ENCODE peak calls at places on chromosomes 11 and 22, in eight cellular contexts. W is HCT116, P is GM23248, R is GM23338, U is MM.1S, E is PC-3, V is OCI-LY7, D is PC-9. C is an unnamed sample. For H4K20me1 and H3K9me2, the result is how much of the 10 kb centered on the place peaks cover.

GRCh38 chr11:101600948-101601347 is 17.1 kb upstream of the TRPC6 start:
- DNase-seq in U (no peak), D (no peak), E (no peak), V (no peak), P (no peak), R (no peak), W (no peak), C (no peak)

GRCh38 chr22:30279389-30279788 is 9.9 kb downstream of the CASTOR1 start:
- DNase-seq in R (no peak), E (no peak), U (no peak), W (no peak), V (no peak), P (peak), D (no peak), C (no peak)

GRCh38 chr11:126499124-126499752 is 143.8 kb downstream of the ST3GAL4 start:
- DNase-seq in V (no peak), W (no peak), R (no peak), D (no peak), U (no peak), P (no peak), E (no peak), C (no peak)

GRCh38 chr22:19460036-19460435 is 12.5 kb upstream of the C22orf39 start:
- DNase-seq in P (no peak), D (no peak), V (no peak), W (no peak), U (no peak), E (no peak), R (no peak), C (no peak)

GRCh38 chr11:110883266-110883665 is 171.0 kb upstream of the ARHGAP20 start:
- DNase-seq in R (no peak), V (no peak), W (no peak), U (no peak), E (no peak), D (no peak), P (peak), C (no peak)

GRCh38 chr11:81497202-81497804 is 1236.4 kb downstream of the FAM181B start:
- DNase-seq in P (peak), W (peak), R (peak), U (peak), V (peak), D (peak), E (peak), C (peak)

GRCh38 chr11:17767301-17767885 is 32.8 kb downstream of the KCNC1 start:
- DNase-seq in V (peak), W (no peak), P (peak), D (no peak), R (no peak), E (no peak), U (no peak), C (peak)

GRCh38 chr11:6612816-6613136 is 760 bp upstream of the TAF10 start:
- DNase-seq in W (peak), U (no peak), E (no peak), P (no peak), D (no peak), V (no peak), R (peak), C (no peak)

GRCh38 chr11:12377824-12378593 is 638 bp downstream of the PARVA start:
- DNase-seq in P (peak), W (peak), D (peak), R (peak), E (peak), V (no peak), U (no peak), C (no peak)

GRCh38 chr11:48081151-48082010 is 101.0 kb downstream of the PTPRJ start:
- DNase-seq in E (no peak), U (no peak), R (no peak), V (peak), W (no peak), D (peak), P (peak), C (no peak)

GRCh38 chr11:55847453-55847852 is 8.9 kb downstream of the OR5D16 start:
- DNase-seq in E (no peak), D (no peak), R (no peak), U (no peak), W (no peak), V (no peak), P (no peak), C (no peak)

GRCh38 chr11:110287537-110287936 is 8.9 kb downstream of the RDX start:
- DNase-seq in D (no peak), W (no peak), U (peak), V (peak), R (no peak), P (no peak), E (no peak), C (no peak)

GRCh38 chr11:60905047-60905446 is 1.3 kb downstream of the PRPF19 start:
- DNase-seq in V (no peak), E (peak), U (no peak), D (no peak), P (peak), R (no peak), W (no peak), C (no peak)

GRCh38 chr11:14422052-14422813 is 63.2 kb upstream of the RRAS2 start:
- DNase-seq in E (peak), D (peak), R (peak), V (no peak), W (peak), U (no peak), P (peak), C (no peak)

GRCh38 chr11:125343732-125344131 is 152.3 kb downstream of the FEZ1 start:
- DNase-seq in V (no peak), R (peak), U (no peak), E (no peak), D (no peak), P (peak), W (no peak), C (no peak)

GRCh38 chr11:63490551-63491239 is at the start of gene PLAAT5:
- DNase-seq in U (no peak), D (no peak), P (peak), E (no peak), V (no peak), W (no peak), R (peak), C (no peak)

GRCh38 chr11:120392791-120393190 is 56.6 kb downstream of the ARHGEF12 start:
- DNase-seq in V (no peak), U (no peak), P (peak), R (no peak), E (peak), W (no peak), D (no peak), C (no peak)

GRCh38 chr22:25350551-25350971 is 131.1 kb downstream of the CRYBB2 start:
- DNase-seq in D (no peak), E (no peak), U (no peak), P (no peak), W (no peak), R (peak), V (no peak), C (no peak)

GRCh38 chr11:118113031-118113430 is 26.3 kb upstream of the SMIM35 start:
- DNase-seq in R (no peak), P (no peak), V (no peak), E (no peak), U (no peak), W (no peak), D (no peak), C (no peak)

GRCh38 chr11:35141538-35141937 is 2.6 kb downstream of the CD44 start:
- DNase-seq in R (no peak), P (peak), W (no peak), D (peak), E (peak), U (no peak), V (no peak), C (no peak)

GRCh38 chr22:42281284-42281683 is 10.8 kb upstream of the TCF20 start:
- DNase-seq in V (no peak), E (no peak), W (no peak), R (no peak), P (no peak), D (no peak), U (no peak), C (no peak)

GRCh38 chr22:42416671-42417230 is 15.5 kb downstream of the NFAM1 start:
- DNase-seq in V (no peak), E (no peak), W (no peak), D (no peak), U (no peak), R (no peak), P (no peak), C (no peak)

GRCh38 chr22:30894371-30894740 is 74.2 kb downstream of the MORC2 start:
- DNase-seq in E (no peak), P (no peak), V (no peak), U (no peak), W (no peak), R (peak), D (no peak), C (no peak)

GRCh38 chr11:61507962-61508824 is at the start of gene LRRC10B:
- DNase-seq in U (no peak), P (peak), R (peak), V (no peak), D (peak), E (no peak), W (peak), C (peak)

GRCh38 chr11:122721964-122722266 is 66.4 kb downstream of the UBASH3B start:
- DNase-seq in V (no peak), P (peak), U (no peak), R (no peak), W (peak), E (peak), D (peak), C (no peak)

GRCh38 chr11:357582-357981 is 11.7 kb upstream of the B4GALNT4 start:
- DNase-seq in P (no peak), R (no peak), W (no peak), E (no peak), D (no peak), V (no peak), U (no peak), C (no peak)

GRCh38 chr11:78419327-78419726 is 1.7 kb upstream of the GAB2 start:
- DNase-seq in U (no peak), P (peak), D (no peak), V (no peak), W (no peak), E (peak), R (no peak), C (no peak)

GRCh38 chr11:129943036-129943435 is 47.7 kb upstream of the NFRKB start:
- DNase-seq in P (no peak), E (peak), V (no peak), R (no peak), U (no peak), W (no peak), D (no peak), C (no peak)

GRCh38 chr11:96506953-96507354 is 117.1 kb downstream of the JRKL start:
- DNase-seq in W (no peak), D (no peak), V (no peak), E (no peak), U (no peak), R (peak), P (no peak), C (no peak)

GRCh38 chr11:113668255-113668654 is 37.9 kb downstream of the TMPRSS5 start:
- DNase-seq in D (no peak), U (no peak), V (no peak), E (peak), W (no peak), P (peak), R (no peak), C (no peak)

GRCh38 chr22:17891427-17892167 is 117.3 kb upstream of the BID start:
- DNase-seq in V (no peak), W (no peak), P (no peak), U (no peak), E (no peak), D (no peak), R (peak), C (no peak)

GRCh38 chr11:125262825-125263218 is 98.3 kb downstream of the PKNOX2 start:
- DNase-seq in R (no peak), V (no peak), W (no peak), U (no peak), E (no peak), D (no peak), P (peak), C (no peak)

GRCh38 chr11:44852159-44852707 is 98.5 kb downstream of the TP53I11 start:
- DNase-seq in R (no peak), E (peak), V (no peak), W (no peak), P (peak), D (no peak), U (no peak), C (no peak)

GRCh38 chr22:40553014-40553579 is 83.4 kb downstream of the MRTFA start:
- DNase-seq in R (peak), V (no peak), E (no peak), W (no peak), U (no peak), P (no peak), D (no peak), C (no peak)

GRCh38 chr11:87224486-87224885 is 186.8 kb downstream of the TMEM135 start:
- DNase-seq in U (no peak), W (no peak), D (no peak), R (no peak), P (no peak), V (no peak), E (no peak), C (no peak)

GRCh38 chr11:128520886-128521696 is 66.3 kb downstream of the ETS1 start:
- DNase-seq in W (no peak), E (no peak), P (peak), V (peak), D (no peak), U (no peak), R (no peak), C (peak)

GRCh38 chr11:128522063-128522942 is 65.1 kb downstream of the ETS1 start:
- DNase-seq in V (peak), W (peak), E (peak), R (peak), U (peak), P (peak), D (peak), C (peak)

GRCh38 chr11:128522943-128523518 is 64.3 kb downstream of the ETS1 start:
- DNase-seq in V (no peak), R (no peak), P (peak), U (peak), E (no peak), W (no peak), D (no peak), C (peak)

GRCh38 chr11:128520206-128520885 is 67.0 kb downstream of the ETS1 start:
- DNase-seq in V (peak), P (peak), R (no peak), E (no peak), W (no peak), U (no peak), D (no peak), C (peak)

GRCh38 chr11:128521697-128522062 is 65.7 kb downstream of the ETS1 start:
- DNase-seq in D (no peak), V (no peak), W (no peak), R (no peak), P (peak), U (peak), E (no peak), C (peak)
- H4K20me1 ChIP-seq in D (under half), V (under half), W (under half), R (under half), P (under half), U (under half), E (under half), C (under half)

GRCh38 chr22:36350751-36351594 is 36.8 kb downstream of the MYH9 start:
- DNase-seq in E (peak), P (peak), D (no peak), R (no peak), W (no peak), V (no peak), U (no peak), C (no peak)

GRCh38 chr22:36348760-36349159 is 39.0 kb downstream of the MYH9 start:
- DNase-seq in E (no peak), U (no peak), V (no peak), W (no peak), P (no peak), D (no peak), R (no peak), C (no peak)

GRCh38 chr22:36351921-36352774 is 35.6 kb downstream of the MYH9 start:
- DNase-seq in V (no peak), P (no peak), D (peak), W (no peak), U (no peak), E (peak), R (no peak), C (no peak)

GRCh38 chr22:36347094-36347493 is 40.7 kb downstream of the MYH9 start:
- DNase-seq in U (no peak), W (no peak), V (no peak), E (no peak), P (no peak), R (no peak), D (no peak), C (no peak)

DNA sequence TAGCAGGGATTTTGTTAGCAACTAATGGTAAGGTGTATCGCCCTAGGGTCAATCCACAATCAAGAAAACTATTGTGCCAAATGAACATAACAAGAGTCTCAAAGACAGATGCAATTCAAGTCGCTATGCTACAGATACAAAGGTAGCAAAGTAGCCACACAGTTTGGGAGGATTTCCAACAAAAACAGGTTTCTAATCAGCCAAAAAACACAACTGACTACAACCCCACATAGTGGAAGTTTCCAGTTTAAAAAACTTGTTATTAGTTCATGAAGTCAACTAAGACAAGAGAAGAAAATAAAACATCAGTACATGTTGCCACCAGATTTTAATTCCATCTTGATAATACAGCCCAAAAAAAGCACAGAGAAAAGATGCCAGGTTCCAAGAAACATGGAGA is 38.0 kb downstream of the MYH9 start:
- DNase-seq in W (no peak), D (no peak), U (no peak), E (no peak), R (no peak), P (no peak), V (no peak), C (no peak)
- H3K9me2 ChIP-seq in W (under half), D (under half), U (under half), E (under half), R (under half), P (under half), V (under half), C (under half)

GRCh38 chr22:39250131-39250530 is 5.3 kb upstream of the PDGFB start:
- DNase-seq in P (no peak), R (no peak), U (no peak), E (no peak), D (no peak), W (no peak), V (no peak), C (no peak)
- H2AFZ ChIP-seq in P (no peak), R (peak), U (no peak), E (no peak), D (no peak), W (no peak), V (no peak), C (no peak)

DNA sequence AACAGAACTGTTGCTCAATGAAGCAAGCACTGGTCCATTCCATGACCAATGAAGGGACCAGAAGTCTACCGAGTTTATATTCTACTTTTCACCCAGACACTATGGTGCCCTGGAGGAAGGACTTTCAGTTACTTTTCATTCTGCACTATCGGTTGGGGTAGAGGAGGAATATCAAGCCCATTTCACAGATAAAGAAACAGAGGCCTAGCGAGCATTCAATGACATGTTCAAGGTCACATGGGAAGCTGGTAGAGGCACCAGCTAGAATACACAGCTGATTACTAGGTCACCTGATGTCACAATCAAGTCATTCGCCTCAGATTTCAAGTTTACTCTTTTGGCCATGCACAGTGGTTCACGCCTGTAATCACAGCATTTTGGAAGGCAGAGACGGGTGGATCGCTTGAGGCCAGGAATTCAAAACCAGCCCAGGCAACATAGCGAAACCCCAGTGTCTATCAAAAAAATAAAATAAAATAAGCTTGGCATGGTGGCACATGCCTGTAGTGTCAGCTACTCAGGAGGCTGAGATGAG is 17.6 kb upstream of the PRG2 start:
- DNase-seq in D (no peak), P (no peak), E (no peak), U (no peak), R (no peak), V (no peak), W (no peak), C (no peak)
- H4K20me1 ChIP-seq in D (under half), P (under half), E (under half), U (under half), R (under half), V (under half), W (under half), C (under half)